ENCODE peak calls at places on chromosomes 13 and 19, in nine cellular contexts. One of them, this sample, is unnamed.

GRCh38 chr13:42218576-42218975 is 53.4 kb upstream of the AKAP11 start:
- DNase-seq in ovary: no peak
- DNase-seq in uterus: no peak
- DNase-seq in IMR-90: no peak
- DNase-seq in esophagus squamous epithelium: no peak
- DNase-seq in A549: no peak
- DNase-seq in neural progenitor cell: no peak
- DNase-seq in heart left ventricle: no peak
- DNase-seq in neuronal stem cell: no peak
- DNase-seq in this sample: no peak

GRCh38 chr19:2446390-2446789 is 10.4 kb downstream of the LMNB2 start:
- DNase-seq in ovary: no peak
- DNase-seq in uterus: no peak
- DNase-seq in IMR-90: no peak
- DNase-seq in esophagus squamous epithelium: no peak
- DNase-seq in A549: no peak
- DNase-seq in neural progenitor cell: no peak
- DNase-seq in heart left ventricle: no peak
- DNase-seq in neuronal stem cell: no peak
- DNase-seq in this sample: no peak

GRCh38 chr13:39253774-39254173 is 215.5 kb downstream of the NHLRC3 start:
- DNase-seq in ovary: no peak
- DNase-seq in uterus: no peak
- DNase-seq in IMR-90: peak; percentile 59
- DNase-seq in esophagus squamous epithelium: no peak
- DNase-seq in A549: no peak
- DNase-seq in neural progenitor cell: no peak
- DNase-seq in heart left ventricle: no peak
- DNase-seq in neuronal stem cell: no peak
- DNase-seq in this sample: no peak

GRCh38 chr13:41495044-41495443 is 37.7 kb downstream of the RGCC start:
- DNase-seq in ovary: no peak
- DNase-seq in uterus: no peak
- DNase-seq in IMR-90: no peak
- DNase-seq in esophagus squamous epithelium: no peak
- DNase-seq in A549: no peak
- DNase-seq in neural progenitor cell: peak; percentile 35
- DNase-seq in heart left ventricle: no peak
- DNase-seq in neuronal stem cell: no peak
- DNase-seq in this sample: no peak

GRCh38 chr13:42101821-42102580 is 53.6 kb downstream of the DGKH start:
- DNase-seq in ovary: no peak
- DNase-seq in uterus: no peak
- DNase-seq in IMR-90: no peak
- DNase-seq in esophagus squamous epithelium: no peak
- DNase-seq in A549: no peak
- DNase-seq in neural progenitor cell: no peak
- DNase-seq in heart left ventricle: no peak
- DNase-seq in neuronal stem cell: no peak
- DNase-seq in this sample: no peak

GRCh38 chr19:23991170-23991569 is 76.5 kb downstream of the ZNF726 start:
- DNase-seq in ovary: no peak
- DNase-seq in uterus: no peak
- DNase-seq in IMR-90: no peak
- DNase-seq in esophagus squamous epithelium: no peak
- DNase-seq in A549: no peak
- DNase-seq in neural progenitor cell: no peak
- DNase-seq in heart left ventricle: no peak
- DNase-seq in neuronal stem cell: no peak
- DNase-seq in this sample: no peak

GRCh38 chr13:33236021-33236420 is 49.5 kb downstream of the STARD13 start:
- DNase-seq in ovary: no peak
- DNase-seq in uterus: no peak
- DNase-seq in IMR-90: peak; percentile 80
- DNase-seq in esophagus squamous epithelium: no peak
- DNase-seq in A549: no peak
- DNase-seq in neural progenitor cell: no peak
- DNase-seq in heart left ventricle: no peak
- DNase-seq in neuronal stem cell: no peak
- DNase-seq in this sample: no peak

GRCh38 chr19:30671622-30672051 is 299.5 kb downstream of the ZNF536 start:
- DNase-seq in ovary: no peak
- DNase-seq in uterus: no peak
- DNase-seq in IMR-90: no peak
- DNase-seq in esophagus squamous epithelium: no peak
- DNase-seq in A549: no peak
- DNase-seq in neural progenitor cell: no peak
- DNase-seq in heart left ventricle: peak; percentile 42
- DNase-seq in neuronal stem cell: no peak
- DNase-seq in this sample: no peak

DNA sequence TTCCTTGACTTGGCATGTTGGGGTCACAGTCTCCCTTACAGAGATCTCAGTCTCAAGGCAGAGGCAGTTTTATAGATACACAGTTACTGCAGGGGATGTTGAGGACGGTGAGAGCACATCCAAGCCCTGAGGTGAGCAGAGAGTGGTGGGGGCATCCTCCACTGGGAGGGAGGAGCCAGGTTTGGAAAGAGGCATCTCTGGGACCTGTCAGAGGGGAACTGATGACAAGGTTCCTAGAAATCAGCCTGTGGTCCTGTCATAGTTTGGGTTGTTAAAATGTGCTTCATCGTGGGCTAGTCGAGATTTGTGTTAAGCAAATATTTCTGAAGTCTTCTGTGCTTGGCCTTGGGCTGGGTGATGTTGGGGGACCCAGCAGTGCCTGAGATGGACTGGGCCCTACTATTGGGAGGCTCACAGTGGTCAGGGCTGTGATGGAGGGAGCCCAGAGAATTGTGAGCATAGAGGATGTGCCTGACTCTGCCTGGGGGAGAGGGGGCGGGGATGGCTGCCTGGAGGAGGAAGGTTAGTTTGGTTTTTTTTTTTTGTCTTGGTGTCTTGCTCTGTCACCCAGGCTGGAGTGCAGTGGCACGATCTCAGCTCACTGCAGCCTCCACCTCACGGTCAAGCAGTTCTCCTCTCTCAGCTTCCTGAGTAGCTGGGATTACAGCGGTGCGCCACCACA is 3.9 kb downstream of the SUPT5H start:
- DNase-seq in ovary: no peak
- DNase-seq in uterus: no peak
- DNase-seq in IMR-90: no peak
- DNase-seq in esophagus squamous epithelium: no peak
- DNase-seq in A549: no peak
- DNase-seq in neural progenitor cell: no peak
- DNase-seq in heart left ventricle: no peak
- DNase-seq in neuronal stem cell: no peak
- DNase-seq in this sample: no peak
- H3K4me1 ChIP-seq in ovary: peaks cover 7% of the 10 kb centered on the region
- H3K4me1 ChIP-seq in uterus: no peaks in the 10 kb centered on the region
- H3K4me1 ChIP-seq in IMR-90: peaks cover 5% of the 10 kb centered on the region
- H3K4me1 ChIP-seq in esophagus squamous epithelium: peaks cover 32% of the 10 kb centered on the region
- H3K4me1 ChIP-seq in A549: peaks cover 24% of the 10 kb centered on the region
- H3K4me1 ChIP-seq in neural progenitor cell: peaks cover 5% of the 10 kb centered on the region
- H3K4me1 ChIP-seq in heart left ventricle: peaks cover 43% of the 10 kb centered on the region
- H3K4me1 ChIP-seq in neuronal stem cell: peaks cover 3% of the 10 kb centered on the region
- H3K4me1 ChIP-seq in this sample: peaks cover 13% of the 10 kb centered on the region

GRCh38 chr19:19459099-19459498 is 53.6 kb downstream of the GATAD2A start:
- DNase-seq in ovary: no peak
- DNase-seq in uterus: no peak
- DNase-seq in IMR-90: peak; percentile 73
- DNase-seq in esophagus squamous epithelium: no peak
- DNase-seq in A549: no peak
- DNase-seq in neural progenitor cell: no peak
- DNase-seq in heart left ventricle: no peak
- DNase-seq in neuronal stem cell: no peak
- DNase-seq in this sample: no peak

GRCh38 chr19:19461306-19461670 is 54.1 kb downstream of the TSSK6 start:
- DNase-seq in ovary: no peak
- DNase-seq in uterus: no peak
- DNase-seq in IMR-90: no peak
- DNase-seq in esophagus squamous epithelium: no peak
- DNase-seq in A549: no peak
- DNase-seq in neural progenitor cell: no peak
- DNase-seq in heart left ventricle: no peak
- DNase-seq in neuronal stem cell: no peak
- DNase-seq in this sample: no peak

GRCh38 chr19:19460258-19460731 is 54.8 kb downstream of the GATAD2A start:
- DNase-seq in ovary: no peak
- DNase-seq in uterus: no peak
- DNase-seq in IMR-90: peak; percentile 40
- DNase-seq in esophagus squamous epithelium: no peak
- DNase-seq in A549: no peak
- DNase-seq in neural progenitor cell: no peak
- DNase-seq in heart left ventricle: no peak
- DNase-seq in neuronal stem cell: no peak
- DNase-seq in this sample: no peak

GRCh38 chr19:19460761-19461265 is 54.5 kb downstream of the TSSK6 start:
- DNase-seq in ovary: peak; percentile 39
- DNase-seq in uterus: peak; percentile 42
- DNase-seq in IMR-90: peak; percentile 30
- DNase-seq in esophagus squamous epithelium: no peak
- DNase-seq in A549: no peak
- DNase-seq in neural progenitor cell: peak; percentile 47
- DNase-seq in heart left ventricle: peak; percentile 65
- DNase-seq in neuronal stem cell: no peak
- DNase-seq in this sample: no peak

DNA sequence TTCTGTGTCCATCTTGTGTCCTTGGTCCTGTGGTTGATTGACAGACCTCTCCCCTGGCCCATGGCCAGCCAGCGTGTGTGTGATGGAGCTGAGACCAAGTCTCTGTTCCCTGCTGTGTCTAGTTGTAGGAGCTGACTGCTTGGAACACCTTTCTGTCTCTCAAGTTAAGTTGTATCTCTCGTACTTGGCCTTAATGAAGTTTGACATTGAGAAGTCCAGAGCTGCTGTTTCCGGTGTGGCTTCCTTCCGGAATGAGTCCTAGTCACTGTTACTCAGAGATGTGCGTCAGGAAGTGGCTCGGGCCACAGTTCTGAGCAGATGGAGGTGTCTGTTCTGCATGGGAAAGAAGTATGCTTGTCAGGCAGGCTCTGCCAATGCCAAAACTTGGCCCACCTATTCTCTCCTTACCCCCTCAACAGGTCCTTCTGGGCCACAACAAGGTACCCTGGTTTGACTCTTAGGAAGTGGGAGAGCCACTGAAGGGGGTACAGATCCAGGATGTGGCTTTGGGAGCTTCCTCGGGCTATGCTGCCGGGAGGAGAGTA is 54.3 kb downstream of the GATAD2A start:
- DNase-seq in ovary: no peak
- DNase-seq in uterus: no peak
- DNase-seq in IMR-90: peak; percentile 87
- DNase-seq in esophagus squamous epithelium: no peak
- DNase-seq in A549: no peak
- DNase-seq in neural progenitor cell: no peak
- DNase-seq in heart left ventricle: peak; percentile 57
- DNase-seq in neuronal stem cell: no peak
- DNase-seq in this sample: no peak
- H3K4me1 ChIP-seq in ovary: peaks cover 37% of the 10 kb centered on the region
- H3K4me1 ChIP-seq in uterus: no peaks in the 10 kb centered on the region
- H3K4me1 ChIP-seq in IMR-90: peaks cover 64% of the 10 kb centered on the region
- H3K4me1 ChIP-seq in esophagus squamous epithelium: peaks cover 70% of the 10 kb centered on the region
- H3K4me1 ChIP-seq in A549: peaks cover 6% of the 10 kb centered on the region
- H3K4me1 ChIP-seq in neural progenitor cell: peaks cover 58% of the 10 kb centered on the region
- H3K4me1 ChIP-seq in heart left ventricle: peaks cover 70% of the 10 kb centered on the region
- H3K4me1 ChIP-seq in neuronal stem cell: peaks cover 54% of the 10 kb centered on the region
- H3K4me1 ChIP-seq in this sample: peaks cover 52% of the 10 kb centered on the region

GRCh38 chr19:44959691-44960090 is 4.5 kb downstream of the CLPTM1 start:
- DNase-seq in ovary: no peak
- DNase-seq in uterus: no peak
- DNase-seq in IMR-90: no peak
- DNase-seq in esophagus squamous epithelium: no peak
- DNase-seq in A549: no peak
- DNase-seq in neural progenitor cell: no peak
- DNase-seq in heart left ventricle: no peak
- DNase-seq in neuronal stem cell: no peak
- DNase-seq in this sample: no peak

GRCh38 chr19:44955500-44956439 is 590 bp downstream of the CLPTM1 start:
- DNase-seq in ovary: no peak
- DNase-seq in uterus: no peak
- DNase-seq in IMR-90: no peak
- DNase-seq in esophagus squamous epithelium: no peak
- DNase-seq in A549: no peak
- DNase-seq in neural progenitor cell: no peak
- DNase-seq in heart left ventricle: no peak
- DNase-seq in neuronal stem cell: no peak
- DNase-seq in this sample: no peak

GRCh38 chr19:44961821-44962220 is 6.6 kb downstream of the CLPTM1 start:
- DNase-seq in ovary: no peak
- DNase-seq in uterus: no peak
- DNase-seq in IMR-90: no peak
- DNase-seq in esophagus squamous epithelium: no peak
- DNase-seq in A549: no peak
- DNase-seq in neural progenitor cell: no peak
- DNase-seq in heart left ventricle: no peak
- DNase-seq in neuronal stem cell: no peak
- DNase-seq in this sample: no peak

GRCh38 chr19:44958090-44958489 is 2.9 kb downstream of the CLPTM1 start:
- DNase-seq in ovary: no peak
- DNase-seq in uterus: no peak
- DNase-seq in IMR-90: no peak
- DNase-seq in esophagus squamous epithelium: no peak
- DNase-seq in A549: no peak
- DNase-seq in neural progenitor cell: no peak
- DNase-seq in heart left ventricle: no peak
- DNase-seq in neuronal stem cell: no peak
- DNase-seq in this sample: no peak

GRCh38 chr19:44960906-44961734 is 5.9 kb downstream of the CLPTM1 start:
- DNase-seq in ovary: no peak
- DNase-seq in uterus: no peak
- DNase-seq in IMR-90: no peak
- DNase-seq in esophagus squamous epithelium: no peak
- DNase-seq in A549: no peak
- DNase-seq in neural progenitor cell: no peak
- DNase-seq in heart left ventricle: no peak
- DNase-seq in neuronal stem cell: no peak
- DNase-seq in this sample: no peak
- H3K4me1 ChIP-seq in ovary: peaks cover 8% of the 10 kb centered on the region
- H3K4me1 ChIP-seq in uterus: peaks cover 2% of the 10 kb centered on the region
- H3K4me1 ChIP-seq in IMR-90: peaks cover 5% of the 10 kb centered on the region
- H3K4me1 ChIP-seq in esophagus squamous epithelium: peaks cover 16% of the 10 kb centered on the region
- H3K4me1 ChIP-seq in A549: peaks cover 14% of the 10 kb centered on the region
- H3K4me1 ChIP-seq in neural progenitor cell: peaks cover 3% of the 10 kb centered on the region
- H3K4me1 ChIP-seq in heart left ventricle: peaks cover 36% of the 10 kb centered on the region
- H3K4me1 ChIP-seq in neuronal stem cell: peaks cover 3% of the 10 kb centered on the region
- H3K4me1 ChIP-seq in this sample: peaks cover 6% of the 10 kb centered on the region

DNA sequence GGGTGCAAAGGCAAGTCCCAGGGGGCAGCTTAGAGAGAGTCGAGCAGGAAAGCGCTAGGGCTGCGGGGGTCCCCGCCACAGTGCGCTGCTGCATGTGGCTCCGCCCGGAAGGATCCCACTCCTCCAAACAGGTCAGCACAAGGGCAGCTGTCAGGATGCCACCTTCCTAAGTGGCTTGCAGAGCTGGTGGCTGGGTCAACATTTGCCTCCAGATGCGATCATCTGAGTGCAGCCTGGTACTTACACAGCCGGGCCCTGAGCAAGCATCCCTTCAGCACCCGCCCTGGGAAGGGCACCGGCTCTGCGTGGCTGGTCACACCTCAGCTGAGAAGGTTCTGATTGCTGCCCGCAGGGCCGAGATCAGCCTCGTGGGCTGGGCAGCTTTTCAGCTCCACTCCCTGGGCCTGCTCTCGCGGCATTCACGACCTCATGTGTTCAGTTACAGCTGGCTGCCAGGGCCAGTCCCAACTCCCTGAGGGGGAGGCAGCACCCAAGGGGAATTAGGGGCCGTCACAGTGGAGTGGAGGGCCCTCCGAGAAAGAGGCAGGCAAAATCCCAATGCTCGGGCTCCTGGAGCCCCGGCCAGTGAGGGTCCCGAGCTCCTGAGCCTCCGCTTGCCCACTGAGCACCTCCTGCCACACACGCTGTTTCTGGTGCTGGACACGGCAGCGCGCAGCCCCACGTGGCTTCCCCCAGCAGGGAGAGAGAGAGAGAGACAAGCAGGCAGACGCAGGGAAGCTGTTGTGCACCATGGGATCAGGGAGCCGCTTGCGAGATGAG is 26.7 kb downstream of the AP1M1 start:
- DNase-seq in ovary: no peak
- DNase-seq in uterus: no peak
- DNase-seq in IMR-90: no peak
- DNase-seq in esophagus squamous epithelium: no peak
- DNase-seq in A549: no peak
- DNase-seq in neural progenitor cell: no peak
- DNase-seq in heart left ventricle: no peak
- DNase-seq in neuronal stem cell: no peak
- DNase-seq in this sample: no peak
- H3K4me1 ChIP-seq in ovary: no peaks in the 10 kb centered on the region
- H3K4me1 ChIP-seq in uterus: no peaks in the 10 kb centered on the region
- H3K4me1 ChIP-seq in IMR-90: no peaks in the 10 kb centered on the region
- H3K4me1 ChIP-seq in esophagus squamous epithelium: no peaks in the 10 kb centered on the region
- H3K4me1 ChIP-seq in A549: no peaks in the 10 kb centered on the region
- H3K4me1 ChIP-seq in neural progenitor cell: no peaks in the 10 kb centered on the region
- H3K4me1 ChIP-seq in heart left ventricle: no peaks in the 10 kb centered on the region
- H3K4me1 ChIP-seq in neuronal stem cell: no peaks in the 10 kb centered on the region
- H3K4me1 ChIP-seq in this sample: no peaks in the 10 kb centered on the region

This sample was measured in RWPE2.